ENCODE peak calls at places on chromosomes 3 and 15, in four cellular contexts. M is adipocyte, U is AG09319, H is Ammon's horn. S is an unnamed sample.

GRCh38 chr3:66553714-66554113 is 52.9 kb upstream of the LRIG1 start:
- DNase-seq in M (no peak), U (no peak), H (no peak), S (no peak)

GRCh38 chr15:99249270-99249817 is at the start of gene TTC23:
- DNase-seq in M (peak), U (peak), H (peak), S (peak)

GRCh38 chr3:139772539-139773500 is 95.0 kb upstream of the NMNAT3 start:
- DNase-seq in M (peak), U (peak), H (no peak), S (no peak)

GRCh38 chr15:96336643-96337353 is 6.3 kb downstream of the NR2F2 start:
- DNase-seq in M (peak), U (no peak), H (no peak), S (no peak)

GRCh38 chr3:157527471-157527881 is 24.3 kb upstream of the VEPH1 start:
- DNase-seq in M (peak), U (no peak), H (no peak), S (no peak)

GRCh38 chr15:40909662-40910625 is 15.7 kb downstream of the VPS18 start:
- DNase-seq in M (peak), U (no peak), H (no peak), S (no peak)

GRCh38 chr15:60328852-60329443 is 68.8 kb downstream of the ANXA2 start:
- DNase-seq in M (peak), U (no peak), H (no peak), S (no peak)

GRCh38 chr3:16759227-16759903 is 125.4 kb upstream of the PLCL2 start:
- DNase-seq in M (peak), U (no peak), H (no peak), S (no peak)

GRCh38 chr15:64045774-64046346 is 425 bp downstream of the DAPK2 start:
- DNase-seq in M (no peak), U (no peak), H (no peak), S (no peak)

GRCh38 chr3:24521306-24522154 is 26.9 kb upstream of the THRB start:
- DNase-seq in M (peak), U (no peak), H (peak), S (no peak)

GRCh38 chr15:68445351-68445750 is 13.4 kb upstream of the ITGA11 start:
- DNase-seq in M (peak), U (no peak), H (no peak), S (no peak)

GRCh38 chr3:25940935-25941334 is 151.0 kb downstream of the OXSM start:
- DNase-seq in M (no peak), U (no peak), H (no peak), S (no peak)

GRCh38 chr3:171640520-171641412 is 169.5 kb downstream of the PLD1 start:
- DNase-seq in M (peak), U (peak), H (no peak), S (no peak)

GRCh38 chr15:48191574-48192225 is at the start of gene CTXN2:
- DNase-seq in M (no peak), U (no peak), H (peak), S (peak)

GRCh38 chr3:182682263-182683229 is 110.8 kb upstream of the ATP11B start:
- DNase-seq in M (peak), U (no peak), H (peak), S (peak)

GRCh38 chr3:72171946-72172345 is 387.0 kb upstream of the PROK2 start:
- DNase-seq in M (no peak), U (no peak), H (peak), S (peak)

GRCh38 chr3:11757929-11758328 is 88.8 kb downstream of the TAMM41 start:
- DNase-seq in M (no peak), U (no peak), H (no peak), S (no peak)

GRCh38 chr3:166518040-166518439 is 680.8 kb upstream of the BCHE start:
- DNase-seq in M (no peak), U (no peak), H (no peak), S (no peak)

GRCh38 chr3:16945330-16945729 is 60.6 kb downstream of the PLCL2 start:
- DNase-seq in M (peak), U (no peak), H (no peak), S (no peak)

GRCh38 chr15:79978260-79978659 is 7.3 kb upstream of the BCL2A1 start:
- DNase-seq in M (no peak), U (no peak), H (no peak), S (no peak)

GRCh38 chr3:14124223-14124614 is 451 bp downstream of the CHCHD4 start:
- DNase-seq in M (peak), U (no peak), H (peak), S (no peak)

GRCh38 chr15:89469331-89470107 is 26.9 kb downstream of the RHCG start:
- DNase-seq in M (no peak), U (no peak), H (no peak), S (no peak)

GRCh38 chr15:90617668-90618097 is 88.0 kb downstream of the CRTC3 start:
- DNase-seq in M (no peak), U (no peak), H (peak), S (no peak)

GRCh38 chr3:52483577-52484495 is 11.3 kb upstream of the STAB1 start:
- DNase-seq in M (peak), U (no peak), H (no peak), S (no peak)

GRCh38 chr3:111326144-111326995 is 215.6 kb upstream of the CD96 start:
- DNase-seq in M (peak), U (peak), H (no peak), S (no peak)

GRCh38 chr3:89332311-89333159 is 225.1 kb downstream of the EPHA3 start:
- DNase-seq in M (no peak), U (no peak), H (no peak), S (no peak)

GRCh38 chr3:33115024-33115768 is 1.4 kb downstream of the CRTAP start:
- DNase-seq in M (peak), U (peak), H (peak), S (peak)

GRCh38 chr15:50134524-50135024 is 15.5 kb upstream of the ATP8B4 start:
- DNase-seq in M (no peak), U (peak), H (peak), S (no peak)

GRCh38 chr15:50906954-50907865 is 1.3 kb upstream of the AP4E1 start:
- DNase-seq in M (peak), U (no peak), H (no peak), S (no peak)

GRCh38 chr15:69648215-69648614 is 195.6 kb downstream of the RPLP1 start:
- DNase-seq in M (peak), U (no peak), H (no peak), S (no peak)

GRCh38 chr3:70531063-70531657 is 218.7 kb upstream of the MDFIC2 start:
- DNase-seq in M (peak), U (no peak), H (peak), S (no peak)

GRCh38 chr15:77187751-77188464 is 117.0 kb upstream of the TSPAN3 start:
- DNase-seq in M (peak), U (no peak), H (peak), S (no peak)

GRCh38 chr3:173993299-173993698 is 595.8 kb downstream of the NLGN1 start:
- DNase-seq in M (peak), U (peak), H (peak), S (no peak)

GRCh38 chr3:55487376-55488241 is 503 bp upstream of the WNT5A start:
- DNase-seq in M (peak), U (no peak), H (no peak), S (no peak)

GRCh38 chr15:39133201-39133600 is 447.7 kb upstream of the THBS1 start:
- DNase-seq in M (peak), U (peak), H (no peak), S (no peak)

GRCh38 chr3:45154641-45155147 is 8.5 kb upstream of the CDCP1 start:
- DNase-seq in M (peak), U (no peak), H (no peak), S (no peak)

GRCh38 chr3:90005448-90005847 is 898.0 kb downstream of the EPHA3 start:
- DNase-seq in M (no peak), U (no peak), H (no peak), S (no peak)

GRCh38 chr3:124168271-124168670 is 176.3 kb upstream of the ROPN1 start:
- DNase-seq in M (peak), U (no peak), H (no peak), S (no peak)